ENCODE peak calls at places on chromosomes 16 and 17, in six cellular contexts. One of them, this sample, is unnamed.

GRCh38 chr16:84893849-84894599 is 74.2 kb downstream of the CRISPLD2 start:
- DNase-seq in mesenteric fat pad: no peak
- DNase-seq in H9: no peak
- DNase-seq in heart right ventricle: no peak
- DNase-seq in T-helper 2 cell: no peak
- DNase-seq in A549: no peak
- DNase-seq in this sample: no peak

GRCh38 chr17:28385037-28385797 is 13.7 kb downstream of the SARM1 start:
- DNase-seq in H9: peak; percentile 62
- DNase-seq in mesenteric fat pad: no peak
- DNase-seq in A549: no peak
- DNase-seq in heart right ventricle: no peak
- DNase-seq in T-helper 2 cell: no peak
- DNase-seq in this sample: no peak

GRCh38 chr17:34156401-34156740 is 98.7 kb upstream of the CCL2 start:
- DNase-seq in mesenteric fat pad: no peak
- DNase-seq in A549: no peak
- DNase-seq in H9: no peak
- DNase-seq in T-helper 2 cell: no peak
- DNase-seq in heart right ventricle: no peak
- DNase-seq in this sample: no peak

GRCh38 chr17:896439-896838 is 83.1 kb downstream of the NXN start:
- DNase-seq in A549: no peak
- DNase-seq in mesenteric fat pad: no peak
- DNase-seq in H9: no peak
- DNase-seq in T-helper 2 cell: no peak
- DNase-seq in heart right ventricle: no peak
- DNase-seq in this sample: no peak

GRCh38 chr16:67528870-67529638 is 425 bp downstream of the RIPOR1 start:
- DNase-seq in A549: peak; percentile 57
- DNase-seq in heart right ventricle: peak; percentile 58
- DNase-seq in mesenteric fat pad: no peak
- DNase-seq in T-helper 2 cell: no peak
- DNase-seq in H9: no peak
- DNase-seq in this sample: no peak

GRCh38 chr16:56815721-56816120 is 49.3 kb upstream of the SLC12A3 start:
- DNase-seq in H9: no peak
- DNase-seq in T-helper 2 cell: no peak
- DNase-seq in A549: no peak
- DNase-seq in heart right ventricle: peak; percentile 27
- DNase-seq in mesenteric fat pad: no peak
- DNase-seq in this sample: no peak

GRCh38 chr17:4711671-4712111 is 1.3 kb downstream of the ARRB2 start:
- DNase-seq in T-helper 2 cell: no peak
- DNase-seq in H9: no peak
- DNase-seq in mesenteric fat pad: no peak
- DNase-seq in heart right ventricle: no peak
- DNase-seq in A549: no peak
- DNase-seq in this sample: no peak

GRCh38 chr17:57699751-57700186 is 45.3 kb downstream of the CCDC182 start:
- DNase-seq in T-helper 2 cell: no peak
- DNase-seq in mesenteric fat pad: no peak
- DNase-seq in heart right ventricle: no peak
- DNase-seq in H9: no peak
- DNase-seq in A549: no peak
- DNase-seq in this sample: no peak

GRCh38 chr17:38743556-38744171 is 4.5 kb downstream of the PCGF2 start:
- DNase-seq in H9: peak; percentile 51
- DNase-seq in mesenteric fat pad: no peak
- DNase-seq in heart right ventricle: no peak
- DNase-seq in A549: no peak
- DNase-seq in T-helper 2 cell: no peak
- DNase-seq in this sample: no peak

GRCh38 chr17:75619506-75620431 is 13.5 kb upstream of the SMIM5 start:
- DNase-seq in T-helper 2 cell: no peak
- DNase-seq in A549: peak; percentile 75
- DNase-seq in heart right ventricle: no peak
- DNase-seq in H9: peak; percentile 96
- DNase-seq in mesenteric fat pad: no peak
- DNase-seq in this sample: no peak

GRCh38 chr17:9239260-9239820 is 218.0 kb downstream of the NTN1 start:
- DNase-seq in H9: peak; percentile 74
- DNase-seq in heart right ventricle: peak; percentile 33
- DNase-seq in A549: no peak
- DNase-seq in T-helper 2 cell: no peak
- DNase-seq in mesenteric fat pad: no peak
- DNase-seq in this sample: no peak

GRCh38 chr16:17432902-17433576 is 37.7 kb downstream of the XYLT1 start:
- DNase-seq in A549: no peak
- DNase-seq in T-helper 2 cell: no peak
- DNase-seq in H9: no peak
- DNase-seq in mesenteric fat pad: no peak
- DNase-seq in heart right ventricle: no peak
- DNase-seq in this sample: no peak

GRCh38 chr17:40862985-40863733 is 3.9 kb downstream of the KRT12 start:
- DNase-seq in H9: peak; percentile 97
- DNase-seq in mesenteric fat pad: no peak
- DNase-seq in A549: no peak
- DNase-seq in heart right ventricle: peak; percentile 12
- DNase-seq in T-helper 2 cell: no peak
- DNase-seq in this sample: no peak

GRCh38 chr16:84829168-84829965 is 9.6 kb downstream of the CRISPLD2 start:
- DNase-seq in T-helper 2 cell: no peak
- DNase-seq in heart right ventricle: no peak
- DNase-seq in H9: no peak
- DNase-seq in mesenteric fat pad: no peak
- DNase-seq in A549: no peak
- DNase-seq in this sample: no peak

GRCh38 chr17:7914771-7915610 is 1.1 kb downstream of the RNF227 start:
- DNase-seq in heart right ventricle: no peak
- DNase-seq in H9: no peak
- DNase-seq in T-helper 2 cell: no peak
- DNase-seq in mesenteric fat pad: no peak
- DNase-seq in A549: peak; percentile 36
- DNase-seq in this sample: no peak

GRCh38 chr17:19760781-19761180 is 12.7 kb upstream of the ALDH3A1 start:
- DNase-seq in H9: no peak
- DNase-seq in heart right ventricle: no peak
- DNase-seq in mesenteric fat pad: no peak
- DNase-seq in A549: no peak
- DNase-seq in T-helper 2 cell: no peak
- DNase-seq in this sample: no peak

GRCh38 chr17:33936764-33937163 is 318.3 kb upstream of the CCL2 start:
- DNase-seq in heart right ventricle: no peak
- DNase-seq in T-helper 2 cell: no peak
- DNase-seq in mesenteric fat pad: no peak
- DNase-seq in H9: no peak
- DNase-seq in A549: no peak
- DNase-seq in this sample: no peak

GRCh38 chr17:14417336-14417735 is 116.5 kb downstream of the HS3ST3B1 start:
- DNase-seq in H9: no peak
- DNase-seq in mesenteric fat pad: no peak
- DNase-seq in A549: no peak
- DNase-seq in heart right ventricle: no peak
- DNase-seq in T-helper 2 cell: no peak
- DNase-seq in this sample: no peak

GRCh38 chr17:50087246-50087911 is 7.8 kb upstream of the PDK2 start:
- DNase-seq in H9: peak; percentile 95
- DNase-seq in T-helper 2 cell: peak; percentile 54
- DNase-seq in mesenteric fat pad: no peak
- DNase-seq in A549: peak; percentile 93
- DNase-seq in heart right ventricle: peak; percentile 78
- DNase-seq in this sample: peak; percentile 69

GRCh38 chr17:72219136-72219823 is 98.5 kb downstream of the SOX9 start:
- DNase-seq in H9: peak; percentile 58
- DNase-seq in heart right ventricle: no peak
- DNase-seq in A549: no peak
- DNase-seq in mesenteric fat pad: no peak
- DNase-seq in T-helper 2 cell: no peak
- DNase-seq in this sample: no peak

GRCh38 chr17:56172517-56172982 is 19.3 kb downstream of the ANKFN1 start:
- DNase-seq in A549: no peak
- DNase-seq in H9: peak; percentile 52
- DNase-seq in T-helper 2 cell: no peak
- DNase-seq in mesenteric fat pad: no peak
- DNase-seq in heart right ventricle: no peak
- DNase-seq in this sample: no peak

GRCh38 chr16:78122774-78123315 is 23.4 kb downstream of the WWOX start:
- DNase-seq in H9: no peak
- DNase-seq in mesenteric fat pad: no peak
- DNase-seq in T-helper 2 cell: no peak
- DNase-seq in heart right ventricle: no peak
- DNase-seq in A549: peak; percentile 32
- DNase-seq in this sample: peak; percentile 61

GRCh38 chr16:5428932-5429331 is 331.3 kb upstream of the EEF2KMT start:
- DNase-seq in A549: no peak
- DNase-seq in heart right ventricle: no peak
- DNase-seq in T-helper 2 cell: no peak
- DNase-seq in mesenteric fat pad: no peak
- DNase-seq in H9: peak; percentile 76
- DNase-seq in this sample: no peak

GRCh38 chr17:6163632-6164319 is 93.6 kb downstream of the WSCD1 start:
- DNase-seq in H9: peak; percentile 26
- DNase-seq in T-helper 2 cell: no peak
- DNase-seq in heart right ventricle: no peak
- DNase-seq in mesenteric fat pad: peak; percentile 87
- DNase-seq in A549: no peak
- DNase-seq in this sample: no peak

GRCh38 chr17:49707246-49707607 is 537 bp downstream of the SLC35B1 start:
- DNase-seq in A549: peak; percentile 36
- DNase-seq in H9: no peak
- DNase-seq in T-helper 2 cell: no peak
- DNase-seq in mesenteric fat pad: no peak
- DNase-seq in heart right ventricle: no peak
- DNase-seq in this sample: peak; percentile 29

GRCh38 chr16:17590711-17591654 is 120.2 kb upstream of the XYLT1 start:
- DNase-seq in mesenteric fat pad: no peak
- DNase-seq in T-helper 2 cell: no peak
- DNase-seq in H9: no peak
- DNase-seq in A549: no peak
- DNase-seq in heart right ventricle: no peak
- DNase-seq in this sample: peak; percentile 55

GRCh38 chr16:87828071-87828971 is 41.0 kb downstream of the SLC7A5 start:
- DNase-seq in A549: no peak
- DNase-seq in T-helper 2 cell: no peak
- DNase-seq in heart right ventricle: no peak
- DNase-seq in mesenteric fat pad: no peak
- DNase-seq in H9: no peak
- DNase-seq in this sample: peak; percentile 42